ENCODE peak calls at places on chromosome 10, in four cellular contexts. T is heart right ventricle, D is lower lobe of right lung, R is AG04450. N is an unnamed sample. For H3K27me3, the result is how much of the 10 kb centered on the place peaks cover.

GRCh38 chr10:118629211-118629610 is 33.8 kb upstream of the PRLHR start:
- DNase-seq in T (no peak), D (no peak), R (no peak), N (no peak)

GRCh38 chr10:23643396-23643795 is 204.5 kb downstream of the OTUD1 start:
- DNase-seq in T (no peak), D (peak), R (no peak), N (no peak)

GRCh38 chr10:27192284-27192683 is 37.1 kb downstream of the MASTL start:
- DNase-seq in T (no peak), D (no peak), R (peak), N (no peak)

GRCh38 chr10:97058521-97058920 is 127.2 kb downstream of the SLIT1 start:
- DNase-seq in T (no peak), D (no peak), R (no peak), N (no peak)

GRCh38 chr10:63267414-63268138 is 134.4 kb downstream of the NRBF2 start:
- DNase-seq in T (no peak), D (no peak), R (peak), N (no peak)

GRCh38 chr10:46223064-46223480 is 63.7 kb upstream of the ANTXRL start:
- DNase-seq in T (no peak), D (no peak), R (no peak), N (no peak)

GRCh38 chr10:57472823-57473619 is 794.7 kb downstream of the IPMK start:
- DNase-seq in T (no peak), D (no peak), R (no peak), N (no peak)

GRCh38 chr10:8614054-8614565 is 559.6 kb downstream of the GATA3 start:
- DNase-seq in T (no peak), D (no peak), R (no peak), N (no peak)

GRCh38 chr10:75405201-75406143 is 3.9 kb upstream of the ZNF503 start:
- DNase-seq in T (no peak), D (peak), R (no peak), N (no peak)

GRCh38 chr10:26725837-26726727 is 28.6 kb downstream of the PDSS1 start:
- DNase-seq in T (peak), D (peak), R (peak), N (peak)

GRCh38 chr10:13453896-13454295 is 74.9 kb downstream of the BEND7 start:
- DNase-seq in T (no peak), D (no peak), R (no peak), N (peak)

GRCh38 chr10:48399056-48399541 is 92.6 kb downstream of the MAPK8 start:
- DNase-seq in T (no peak), D (no peak), R (no peak), N (no peak)

GRCh38 chr10:129605986-129606518 is 139.0 kb downstream of the MGMT start:
- DNase-seq in T (no peak), D (no peak), R (no peak), N (no peak)

GRCh38 chr10:24603333-24603732 is 120.4 kb downstream of the ARHGAP21 start:
- DNase-seq in T (no peak), D (no peak), R (no peak), N (no peak)

GRCh38 chr10:44878704-44879530 is 32.2 kb upstream of the TMEM72 start:
- DNase-seq in T (peak), D (peak), R (peak), N (peak)
- TF ChIP-seq CTCF in T (peak), D (no peak), R (peak), N (no peak)

GRCh38 chr10:56360583-56360966 is 484 bp downstream of the ZWINT start:
- DNase-seq in T (no peak), D (no peak), R (no peak), N (no peak)
- H3K27ac ChIP-seq in T (no peak), D (no peak), R (peak), N (peak)

DNA sequence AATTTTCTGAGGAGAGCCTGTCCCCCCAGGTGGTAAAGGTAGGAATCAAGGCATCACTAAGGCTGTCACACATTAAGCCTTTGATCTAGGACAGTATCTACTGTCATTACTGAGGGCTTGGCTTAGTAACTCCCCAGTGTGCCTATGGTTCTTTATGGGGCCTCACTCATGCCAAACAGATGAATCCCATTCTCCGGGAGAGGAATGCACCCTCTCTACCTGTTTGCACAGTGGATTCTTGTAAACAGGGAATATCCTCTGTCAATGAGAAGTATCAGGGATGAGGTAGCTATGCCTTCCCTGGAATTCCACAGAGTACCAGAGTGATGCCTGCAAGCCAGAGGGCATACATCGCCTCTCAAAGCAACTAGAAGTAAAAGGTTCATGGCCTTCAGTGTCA is 3.9 kb upstream of the CPN1 start:
- DNase-seq in T (no peak), D (no peak), R (no peak), N (no peak)
- H3K27me3 ChIP-seq in T (under half), D (under half), R (under half), N (under half)

GRCh38 chr10:73887038-73888015 is 13.0 kb upstream of the CAMK2G start:
- DNase-seq in T (peak), D (peak), R (peak), N (no peak)
- TF ChIP-seq CTCF in T (no peak), D (no peak), R (no peak), N (no peak)

DNA sequence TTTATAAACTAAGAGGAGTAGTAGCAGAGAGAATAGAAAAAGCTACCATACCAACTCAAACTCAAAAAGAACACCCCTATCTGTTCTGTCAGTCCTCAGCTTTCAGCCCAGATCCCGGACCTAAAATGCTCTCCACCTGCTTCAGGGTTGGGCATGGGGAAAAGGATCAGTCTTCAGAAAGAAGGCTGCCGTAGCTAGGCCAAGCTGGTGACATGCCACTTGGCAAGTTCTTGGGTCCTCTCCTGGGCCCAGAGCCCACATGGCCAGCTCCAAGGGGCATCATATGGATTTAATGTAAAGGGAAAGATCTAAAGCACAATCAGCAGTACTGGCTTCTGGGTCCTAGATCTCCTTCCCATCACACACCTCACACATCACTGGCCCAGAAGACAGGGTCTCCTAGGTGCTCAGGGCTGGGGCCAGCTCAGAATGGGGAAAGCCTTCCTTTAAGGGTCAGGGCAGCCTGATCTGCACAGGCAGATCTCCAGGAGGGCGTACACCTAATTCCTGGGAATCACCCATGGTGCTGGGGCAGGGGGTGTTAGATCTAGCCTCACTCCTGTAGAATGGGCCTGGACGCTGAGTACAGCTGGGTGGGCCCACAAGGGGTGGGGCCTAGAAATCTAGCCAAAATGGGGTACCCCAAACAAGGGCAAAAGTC is 2.5 kb downstream of the VAX1 start:
- DNase-seq in T (no peak), D (no peak), R (no peak), N (no peak)
- H3K27ac ChIP-seq in T (no peak), D (no peak), R (no peak), N (no peak)

DNA sequence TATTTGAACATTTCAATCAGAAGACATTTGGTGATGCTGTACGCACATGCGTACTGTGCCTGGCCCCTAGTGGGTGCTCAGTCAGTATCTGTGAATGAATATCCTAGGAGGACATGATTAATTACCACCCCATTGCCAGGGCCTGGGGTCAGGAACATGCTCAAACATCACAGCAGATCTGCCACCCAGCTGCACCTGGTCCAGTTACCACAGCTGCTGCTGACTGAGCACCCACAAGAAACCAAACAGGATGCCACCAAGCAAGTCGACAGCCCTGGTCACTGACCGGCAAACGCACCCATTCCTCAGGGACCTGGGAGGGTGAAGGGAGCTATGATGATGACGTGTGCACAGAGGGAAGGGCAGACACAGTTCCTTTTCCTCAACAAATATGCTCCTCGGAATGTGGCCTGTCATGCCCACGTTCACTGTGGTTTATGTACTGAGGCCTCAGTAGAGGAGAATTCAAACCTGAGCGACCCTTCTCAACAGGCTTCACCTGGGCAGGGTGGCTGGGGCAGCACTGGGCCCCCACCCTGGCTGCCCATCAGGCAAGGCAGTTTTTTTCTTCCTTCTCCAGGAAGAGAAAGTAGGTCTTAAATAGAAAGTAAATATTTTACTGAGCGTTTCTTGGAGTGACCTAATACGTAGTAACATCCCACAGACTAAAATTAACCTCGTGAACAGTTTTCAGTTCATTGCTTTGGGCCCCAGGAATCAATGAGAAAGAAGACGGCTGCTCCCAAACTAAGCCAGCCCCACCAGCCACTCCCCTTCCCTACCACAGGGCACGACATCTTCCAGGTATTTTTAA is 13.4 kb downstream of the CTBP2 start:
- DNase-seq in T (no peak), D (no peak), R (no peak), N (no peak)
- H3K27me3 ChIP-seq in T (under half), D (under half), R (under half), N (under half)

N was measured in CD4-positive, alpha-beta T cell.